ENCODE peak calls at places on chromosome 14, in six cellular contexts. T is heart left ventricle, C is HCT116, D is RWPE1, F is tibial nerve, R is ovary. G is an unnamed sample.

GRCh38 chr14:105492051-105492965 is 1.3 kb downstream of the TEDC1 start:
- DNase-seq in T (peak), C (no peak), D (no peak), F (no peak), R (peak), G (no peak)

GRCh38 chr14:70884595-70885342 is 22.5 kb upstream of the PCNX1 start:
- DNase-seq in T (no peak), C (no peak), D (no peak), F (no peak), R (no peak), G (no peak)

GRCh38 chr14:24662753-24663152 is 28.8 kb upstream of the GZMB start:
- DNase-seq in T (no peak), C (no peak), D (no peak), F (no peak), R (no peak), G (no peak)

GRCh38 chr14:28767851-28768548 is 1.4 kb downstream of the FOXG1 start:
- DNase-seq in T (no peak), C (no peak), D (no peak), F (no peak), R (no peak), G (no peak)

GRCh38 chr14:104253901-104254353 is 115.5 kb downstream of the KIF26A start:
- DNase-seq in T (no peak), C (no peak), D (no peak), F (no peak), R (peak), G (no peak)

GRCh38 chr14:66216763-66217162 is 269.4 kb upstream of the CCDC196 start:
- DNase-seq in T (no peak), C (peak), D (no peak), F (no peak), R (no peak), G (no peak)

GRCh38 chr14:26735811-26736210 is 138.0 kb upstream of the NOVA1 start:
- DNase-seq in T (no peak), C (no peak), D (no peak), F (no peak), R (no peak), G (no peak)

GRCh38 chr14:54681819-54682261 is 114.9 kb downstream of the SAMD4A start:
- DNase-seq in T (no peak), C (no peak), D (peak), F (no peak), R (no peak), G (no peak)

GRCh38 chr14:68813318-68813838 is 20.5 kb upstream of the ZFP36L1 start:
- DNase-seq in T (no peak), C (no peak), D (no peak), F (no peak), R (no peak), G (peak)

GRCh38 chr14:68248481-68249255 is 429.1 kb downstream of the RAD51B start:
- DNase-seq in T (peak), C (peak), D (peak), F (no peak), R (peak), G (peak)

GRCh38 chr14:104554088-104554607 is 25.4 kb upstream of the C14orf180 start:
- DNase-seq in T (peak), C (no peak), D (no peak), F (no peak), R (peak), G (no peak)

GRCh38 chr14:55151601-55152000 is 22.5 kb downstream of the LGALS3 start:
- DNase-seq in T (no peak), C (no peak), D (no peak), F (no peak), R (no peak), G (no peak)

GRCh38 chr14:69685217-69685616 is 73.8 kb downstream of the SUSD6 start:
- DNase-seq in T (no peak), C (no peak), D (peak), F (no peak), R (no peak), G (no peak)

GRCh38 chr14:105168496-105168978 is at the start of gene JAG2:
- DNase-seq in T (peak), C (no peak), D (peak), F (no peak), R (no peak), G (no peak)

GRCh38 chr14:22084393-22085281 is 411.0 kb upstream of the OR4E1 start:
- DNase-seq in T (no peak), C (peak), D (peak), F (peak), R (no peak), G (no peak)

GRCh38 chr14:54348923-54349615 is 47.7 kb upstream of the CDKN3 start:
- DNase-seq in T (peak), C (no peak), D (no peak), F (no peak), R (peak), G (peak)

GRCh38 chr14:97275276-97275675 is 478.1 kb downstream of the VRK1 start:
- DNase-seq in T (no peak), C (no peak), D (no peak), F (no peak), R (no peak), G (no peak)

GRCh38 chr14:97061714-97062113 is 264.5 kb downstream of the VRK1 start:
- DNase-seq in T (no peak), C (no peak), D (no peak), F (no peak), R (no peak), G (no peak)

GRCh38 chr14:97707603-97708002 is 910.4 kb downstream of the VRK1 start:
- DNase-seq in T (no peak), C (no peak), D (no peak), F (no peak), R (no peak), G (no peak)

GRCh38 chr14:102594514-102595175 is 2.2 kb downstream of the RCOR1 start:
- DNase-seq in T (peak), C (peak), D (peak), F (peak), R (peak), G (peak)

GRCh38 chr14:102592969-102593840 is 756 bp downstream of the RCOR1 start:
- DNase-seq in T (peak), C (no peak), D (peak), F (peak), R (peak), G (peak)

GRCh38 chr14:102591372-102591943 is 991 bp upstream of the RCOR1 start:
- DNase-seq in T (peak), C (no peak), D (no peak), F (peak), R (peak), G (no peak)

GRCh38 chr14:102591944-102592772 is at the start of gene RCOR1:
- DNase-seq in T (peak), C (peak), D (peak), F (peak), R (peak), G (peak)

DNA sequence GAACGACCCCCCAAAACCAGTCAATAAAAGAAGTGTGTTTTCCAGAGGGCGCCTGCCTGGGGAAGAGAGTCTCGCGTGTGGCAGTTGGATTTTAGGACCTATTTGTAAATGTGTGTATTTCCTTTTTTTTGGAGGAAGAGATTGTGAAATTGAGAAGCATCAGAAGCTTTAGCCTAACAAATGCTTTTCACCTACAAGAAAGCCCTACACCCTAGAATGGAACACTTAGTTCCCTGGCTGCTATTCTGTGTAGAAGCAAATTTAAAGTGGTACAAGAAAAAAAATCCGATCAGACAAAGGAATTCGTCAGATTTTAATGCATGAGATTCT is 1.4 kb downstream of the RCOR1 start:
- DNase-seq in T (no peak), C (no peak), D (no peak), F (peak), R (no peak), G (no peak)
- H3K27ac ChIP-seq in T (peak), C (peak), D (peak), F (peak), R (peak), G (peak)

GRCh38 chr14:52998376-52999010 is 47.6 kb upstream of the FERMT2 start:
- DNase-seq in T (no peak), C (no peak), D (no peak), F (no peak), R (no peak), G (no peak)
- H3K27ac ChIP-seq in T (no peak), C (no peak), D (no peak), F (peak), R (peak), G (no peak)

GRCh38 chr14:100048786-100049185 is 16.4 kb upstream of the EVL start:
- DNase-seq in T (no peak), C (no peak), D (no peak), F (no peak), R (no peak), G (no peak)

GRCh38 chr14:100051103-100051502 is 14.1 kb upstream of the EVL start:
- DNase-seq in T (no peak), C (no peak), D (no peak), F (no peak), R (no peak), G (no peak)

GRCh38 chr14:100047600-100047999 is 17.6 kb upstream of the EVL start:
- DNase-seq in T (no peak), C (no peak), D (no peak), F (no peak), R (no peak), G (no peak)

GRCh38 chr14:100051543-100051942 is 13.7 kb upstream of the EVL start:
- DNase-seq in T (no peak), C (no peak), D (no peak), F (no peak), R (no peak), G (no peak)

GRCh38 chr14:100049220-100049619 is 16.0 kb upstream of the EVL start:
- DNase-seq in T (no peak), C (no peak), D (no peak), F (no peak), R (no peak), G (no peak)
- H3K27ac ChIP-seq in T (no peak), C (no peak), D (no peak), F (no peak), R (no peak), G (no peak)

DNA sequence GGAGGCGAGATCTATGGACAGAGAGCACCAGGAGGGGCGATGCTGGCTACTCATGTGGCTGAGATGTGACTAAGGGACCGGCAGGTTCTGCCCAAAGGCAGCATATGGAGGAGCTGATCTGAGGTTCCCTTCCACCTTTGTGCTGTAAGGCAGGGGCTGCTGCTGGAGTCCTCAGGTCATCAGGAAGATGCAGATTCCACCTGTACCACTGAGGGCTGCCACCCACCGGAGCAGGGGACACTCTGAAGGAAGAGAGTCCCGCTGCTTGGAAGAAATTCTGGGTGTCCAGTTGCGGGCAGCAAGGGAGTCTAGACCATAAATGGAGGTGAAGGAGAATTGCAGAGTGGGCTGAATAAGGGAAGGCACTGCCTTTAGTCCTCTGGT is 55.3 kb downstream of the PLEKHG3 start:
- DNase-seq in T (no peak), C (no peak), D (no peak), F (no peak), R (no peak), G (no peak)
- H3K27ac ChIP-seq in T (peak), C (no peak), D (peak), F (no peak), R (peak), G (peak)

GRCh38 chr14:35419429-35419841 is 14.9 kb upstream of the NFKBIA start:
- DNase-seq in T (no peak), C (no peak), D (no peak), F (no peak), R (no peak), G (no peak)
- H3K27ac ChIP-seq in T (no peak), C (no peak), D (peak), F (no peak), R (no peak), G (no peak)

DNA sequence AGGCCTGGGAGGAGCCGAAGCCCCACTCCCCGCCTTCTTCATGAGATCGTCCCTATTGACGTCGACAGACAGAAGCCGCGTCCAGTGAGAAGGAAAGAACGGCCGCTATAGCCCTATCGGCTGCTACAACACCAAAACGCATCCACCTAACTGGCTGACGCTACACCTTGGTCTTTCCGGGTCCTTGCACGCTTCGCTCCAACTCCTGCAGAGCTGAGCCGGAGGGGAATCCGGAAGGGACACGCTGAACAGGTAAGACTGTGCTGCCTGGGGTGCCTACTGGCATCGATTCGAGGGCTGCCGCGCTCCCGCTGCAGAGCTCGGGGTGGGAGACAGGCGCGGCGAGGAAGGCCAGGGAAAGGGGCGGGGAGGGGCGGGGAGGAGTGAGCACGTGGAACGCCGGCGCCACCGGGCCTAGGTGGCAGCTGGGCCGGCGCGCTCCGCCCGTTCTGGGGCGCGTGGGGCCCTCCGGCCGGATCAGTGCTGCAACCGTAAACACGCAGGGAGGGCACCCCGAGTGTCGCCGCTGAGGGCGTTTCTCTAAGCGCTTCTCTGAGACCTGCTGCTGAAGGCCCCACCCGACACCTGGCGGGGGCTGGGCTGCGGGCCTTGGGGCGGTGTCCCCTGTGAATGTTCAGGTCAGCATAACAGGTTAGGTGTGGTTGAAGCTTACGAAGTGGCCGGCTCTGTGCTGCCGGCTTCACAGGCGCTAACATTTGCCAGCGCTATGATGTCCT is at the start of gene DCAF4:
- DNase-seq in T (peak), C (peak), D (peak), F (peak), R (peak), G (peak)
- H3K27ac ChIP-seq in T (peak), C (peak), D (peak), F (peak), R (peak), G (peak)

GRCh38 chr14:76760331-76761197 is 704 bp upstream of the VASH1 start:
- DNase-seq in T (no peak), C (no peak), D (no peak), F (no peak), R (no peak), G (no peak)
- H3K27ac ChIP-seq in T (peak), C (no peak), D (no peak), F (peak), R (no peak), G (peak)

GRCh38 chr14:74985028-74985310 is 17.8 kb upstream of the EIF2B2 start:
- DNase-seq in T (peak), C (no peak), D (no peak), F (no peak), R (no peak), G (no peak)
- H3K27ac ChIP-seq in T (no peak), C (no peak), D (no peak), F (no peak), R (no peak), G (no peak)